ENCODE peak calls at places on chromosomes 3 and 15, in nine cellular contexts. L is kidney epithelial cell, Q is endodermal cell, B is fibroblast of villous mesenchyme, U is left ventricle myocardium inferior, H is astrocyte of the spinal cord, E is lower lobe of right lung, T is IMR-90, G is psoas muscle. P is an unnamed sample.

GRCh38 chr3:88369767-88370166 is 220.0 kb downstream of the C3orf38 start:
- DNase-seq in L (no peak), Q (no peak), B (no peak), U (no peak), H (no peak), E (no peak), T (no peak), G (no peak), P (no peak)

GRCh38 chr15:63446260-63446659 is 58.1 kb upstream of the USP3 start:
- DNase-seq in L (no peak), Q (no peak), B (no peak), U (no peak), H (no peak), E (no peak), T (no peak), G (no peak), P (no peak)

GRCh38 chr3:119368243-119368800 is 74.1 kb downstream of the ARHGAP31 start:
- DNase-seq in L (no peak), Q (no peak), B (peak; percentile 22), U (no peak), H (peak; percentile 67), E (no peak), T (no peak), G (no peak), P (no peak)

GRCh38 chr3:165446555-165446954 is 250.4 kb upstream of the SLITRK3 start:
- DNase-seq in L (no peak), Q (no peak), B (no peak), U (no peak), H (no peak), E (no peak), T (no peak), G (no peak), P (no peak)

GRCh38 chr3:72722930-72723726 is 125.1 kb downstream of the SHQ1 start:
- DNase-seq in L (no peak), Q (no peak), B (peak; percentile 65), U (peak; percentile 23), H (peak; percentile 69), E (no peak), T (peak; percentile 73), G (no peak), P (peak; percentile 47)

GRCh38 chr15:70523192-70523591 is 240.2 kb downstream of the UACA start:
- DNase-seq in L (no peak), Q (peak; percentile 25), B (no peak), U (no peak), H (no peak), E (no peak), T (no peak), G (no peak), P (no peak)

GRCh38 chr3:61594144-61594977 is 33.0 kb downstream of the PTPRG start:
- DNase-seq in L (no peak), Q (no peak), B (no peak), U (no peak), H (no peak), E (no peak), T (no peak), G (no peak), P (no peak)

GRCh38 chr15:100890850-100891249 is 11.2 kb downstream of the ALDH1A3 start:
- DNase-seq in L (no peak), Q (peak; percentile 16), B (no peak), U (no peak), H (no peak), E (no peak), T (no peak), G (no peak), P (no peak)

GRCh38 chr3:4581040-4581439 is 87.9 kb downstream of the ITPR1 start:
- DNase-seq in L (no peak), Q (no peak), B (peak; percentile 55), U (no peak), H (no peak), E (no peak), T (no peak), G (no peak), P (no peak)

GRCh38 chr3:36362216-36362615 is 18.1 kb upstream of the STAC start:
- DNase-seq in L (peak; percentile 25), Q (peak; percentile 45), B (peak; percentile 4), U (no peak), H (peak; percentile 39), E (no peak), T (no peak), G (no peak), P (peak; percentile 48)

GRCh38 chr3:167899090-167899489 is 163.6 kb downstream of the SERPINI1 start:
- DNase-seq in L (no peak), Q (no peak), B (no peak), U (no peak), H (no peak), E (no peak), T (no peak), G (no peak), P (no peak)

GRCh38 chr3:50316657-50317242 is 5.8 kb downstream of the HYAL2 start:
- DNase-seq in L (peak; percentile 91), Q (peak; percentile 84), B (peak; percentile 53), U (no peak), H (peak; percentile 62), E (peak; percentile 93), T (peak; percentile 28), G (no peak), P (no peak)

GRCh38 chr15:57251941-57252340 is 124.4 kb upstream of the CGNL1 start:
- DNase-seq in L (no peak), Q (no peak), B (peak; percentile 72), U (no peak), H (peak; percentile 58), E (no peak), T (peak; percentile 60), G (no peak), P (peak; percentile 75)

GRCh38 chr15:39125904-39126303 is 455.0 kb upstream of the THBS1 start:
- DNase-seq in L (no peak), Q (peak; percentile 76), B (peak; percentile 68), U (no peak), H (peak; percentile 57), E (no peak), T (peak; percentile 68), G (no peak), P (peak; percentile 54)

GRCh38 chr3:48410205-48411040 is 19.5 kb downstream of the PLXNB1 start:
- DNase-seq in L (no peak), Q (peak; percentile 24), B (no peak), U (no peak), H (no peak), E (peak; percentile 27), T (no peak), G (peak; percentile 12), P (no peak)

DNA sequence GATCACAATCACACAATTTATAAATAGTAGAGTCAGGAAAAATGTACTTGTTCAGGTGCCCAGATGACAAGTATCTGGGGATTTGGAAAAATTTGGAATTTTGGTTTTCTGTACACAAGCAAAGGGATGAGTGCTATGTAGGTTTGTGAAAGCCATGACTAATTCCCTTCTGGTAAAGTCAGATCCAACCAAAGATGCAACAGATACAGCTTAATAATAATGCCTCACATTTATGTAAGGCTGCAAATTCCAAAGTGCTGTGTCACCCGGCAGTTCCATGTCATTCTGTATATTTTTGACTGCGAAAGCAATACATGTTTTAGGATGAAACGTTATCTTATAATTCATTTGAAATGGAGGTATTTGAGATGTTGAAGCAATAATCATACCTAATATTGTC is 102.7 kb upstream of the AGBL1 start:
- DNase-seq in L (no peak), Q (no peak), B (no peak), U (no peak), H (peak; percentile 11), E (no peak), T (no peak), G (no peak), P (peak; percentile 35)
- TF ChIP-seq CTCF in L (no peak), Q (no peak), B (no peak), U (no peak), H (no peak), E (no peak), T (no peak), G (no peak), P (no peak)

GRCh38 chr3:159458982-159459381 is 529.7 kb upstream of the IL12A start:
- DNase-seq in L (no peak), Q (no peak), B (no peak), U (no peak), H (no peak), E (no peak), T (no peak), G (no peak), P (no peak)

GRCh38 chr3:159455741-159456181 is 532.9 kb upstream of the IL12A start:
- DNase-seq in L (no peak), Q (no peak), B (no peak), U (no peak), H (no peak), E (no peak), T (peak; percentile 19), G (no peak), P (peak; percentile 11)

GRCh38 chr3:159453036-159453435 is 535.6 kb upstream of the IL12A start:
- DNase-seq in L (no peak), Q (no peak), B (no peak), U (no peak), H (no peak), E (no peak), T (no peak), G (no peak), P (no peak)

DNA sequence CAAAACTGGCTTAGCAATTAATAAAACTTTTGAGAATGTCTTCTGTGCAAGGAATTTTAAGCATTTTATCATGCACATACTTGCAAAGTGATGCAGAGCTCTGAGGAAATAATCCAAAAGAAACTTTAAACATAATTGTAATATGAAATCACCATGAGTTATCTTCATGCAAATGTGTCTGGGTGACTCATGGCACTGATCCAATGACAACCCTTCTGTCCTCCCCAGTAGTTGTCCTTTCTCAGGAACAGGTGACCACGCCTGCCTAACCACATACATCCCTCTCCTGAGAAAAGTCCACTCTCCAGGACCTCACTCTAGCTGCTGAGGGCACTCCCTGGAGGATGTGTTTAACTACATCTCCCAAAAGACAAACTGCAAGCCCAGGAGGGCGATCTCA is 530.6 kb upstream of the IL12A start:
- DNase-seq in L (peak; percentile 62), Q (peak; percentile 61), B (peak; percentile 70), U (no peak), H (peak; percentile 89), E (no peak), T (peak; percentile 97), G (no peak), P (peak; percentile 96)
- H3K4me3 ChIP-seq in L (no peak overlapping the region), Q (no peak overlapping the region), B (no peak overlapping the region), U (no peak overlapping the region), H (no peak overlapping the region), E (no peak overlapping the region), T (no peak overlapping the region), G (no peak overlapping the region), P (peak overlapping the region; percentile 8)

GRCh38 chr15:91982401-91982800 is 128.9 kb downstream of the SLCO3A1 start:
- DNase-seq in L (no peak), Q (no peak), B (no peak), U (no peak), H (no peak), E (no peak), T (peak; percentile 5), G (no peak), P (peak; percentile 11)
- TF ChIP-seq CTCF in L (peak; percentile 5), Q (no peak), B (no peak), U (no peak), H (no peak), E (no peak), T (peak; percentile 32), G (no peak), P (no peak)

DNA sequence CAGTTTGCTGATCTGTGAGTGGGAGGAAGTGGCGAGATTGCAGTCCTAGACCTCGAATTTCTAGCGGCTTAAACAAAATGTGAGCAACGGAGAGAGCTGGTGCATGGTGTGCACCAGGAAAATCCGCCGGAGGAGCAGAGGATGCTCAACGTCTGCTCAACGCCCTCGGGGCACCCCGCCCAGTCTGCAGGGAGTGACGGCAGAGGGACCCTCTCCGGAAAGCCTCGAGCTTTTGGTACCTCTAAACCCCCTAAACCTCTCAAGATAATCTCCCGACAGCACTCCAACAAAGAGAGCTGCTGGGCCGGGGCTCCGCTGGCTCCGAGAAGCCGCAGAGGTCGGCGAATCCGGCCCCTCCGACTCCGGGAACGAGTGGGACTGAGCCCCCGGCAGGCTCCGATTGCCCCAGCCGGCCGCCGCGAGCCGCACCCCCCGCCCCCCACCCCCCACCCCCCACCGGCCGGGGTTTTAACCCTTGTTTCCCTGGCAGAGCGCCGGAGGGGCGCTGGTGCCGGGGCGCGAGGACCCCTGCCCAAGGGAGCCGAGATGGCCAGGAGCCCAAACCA is 1.7 kb downstream of the MEGF11 start:
- DNase-seq in L (no peak), Q (no peak), B (no peak), U (no peak), H (no peak), E (no peak), T (no peak), G (no peak), P (no peak)
- H3K4me3 ChIP-seq in L (peak overlapping the region; percentile 18), Q (peak overlapping the region; percentile 85), B (no peak overlapping the region), U (peak overlapping the region; percentile 74), H (no peak overlapping the region), E (peak overlapping the region; percentile 64), T (no peak overlapping the region), G (peak overlapping the region; percentile 67), P (no peak overlapping the region)

P was measured in AG10803.